ENCODE peak calls at places on chromosomes 11 and 22, in eight cellular contexts. E, T, Y, D, P, V, K and C are unnamed samples.

GRCh38 chr22:24128631-24129601 is 52.4 kb upstream of the SUSD2 start:
- DNase-seq in Y (no peak), T (no peak), E (no peak), V (no peak), P (no peak), K (no peak), D (no peak), C (no peak)

GRCh38 chr11:130555251-130555841 is 106.9 kb downstream of the ADAMTS15 start:
- DNase-seq in T (peak), D (no peak), V (peak), Y (no peak), K (no peak), P (no peak), E (no peak), C (no peak)

GRCh38 chr11:20355221-20356219 is 8.0 kb upstream of the HTATIP2 start:
- DNase-seq in Y (peak), T (peak), D (peak), V (peak), E (peak), P (peak), K (no peak), C (peak)

GRCh38 chr22:35538801-35539321 is 1.8 kb upstream of the RASD2 start:
- DNase-seq in K (peak), Y (peak), P (no peak), V (peak), T (peak), D (no peak), E (peak), C (no peak)

GRCh38 chr11:11045156-11045670 is 187.4 kb upstream of the ZBED5 start:
- DNase-seq in Y (no peak), E (no peak), K (no peak), P (no peak), V (no peak), T (no peak), D (no peak), C (no peak)

GRCh38 chr11:125114518-125114917 is 3.1 kb upstream of the TMEM218 start:
- DNase-seq in P (no peak), E (no peak), D (no peak), Y (no peak), T (no peak), K (no peak), V (no peak), C (peak)

GRCh38 chr11:68704887-68705286 is 20.5 kb downstream of the GAL start:
- DNase-seq in P (no peak), E (no peak), V (no peak), K (no peak), D (no peak), T (no peak), Y (no peak), C (no peak)

GRCh38 chr22:18970180-18970947 is 34.3 kb upstream of the PRODH start:
- DNase-seq in K (no peak), T (no peak), E (no peak), V (peak), Y (no peak), P (no peak), D (no peak), C (no peak)

GRCh38 chr22:45731798-45732495 is 60.3 kb downstream of the ATXN10 start:
- DNase-seq in P (no peak), K (no peak), E (no peak), D (no peak), Y (no peak), V (peak), T (no peak), C (no peak)

GRCh38 chr22:49838771-49839717 is 11.4 kb upstream of the BRD1 start:
- DNase-seq in E (peak), D (no peak), P (no peak), Y (peak), V (no peak), K (no peak), T (no peak), C (no peak)

GRCh38 chr11:76395296-76395695 is 14.2 kb downstream of the GVQW3 start:
- DNase-seq in Y (no peak), T (no peak), P (no peak), V (no peak), E (no peak), K (no peak), D (no peak), C (no peak)

GRCh38 chr22:45358127-45358526 is 48.4 kb downstream of the FAM118A start:
- DNase-seq in E (no peak), V (peak), D (no peak), T (no peak), Y (no peak), K (no peak), P (no peak), C (no peak)

GRCh38 chr11:104956528-104956927 is 11.8 kb downstream of the CASP4 start:
- DNase-seq in T (no peak), P (no peak), K (no peak), V (peak), D (no peak), E (no peak), Y (no peak), C (no peak)

GRCh38 chr11:65111537-65112225 is at the start of gene TM7SF2:
- DNase-seq in K (peak), E (peak), P (peak), Y (peak), V (peak), D (peak), T (peak), C (peak)

GRCh38 chr11:117595440-117595839 is 201.6 kb downstream of the DSCAML1 start:
- DNase-seq in V (no peak), T (no peak), Y (no peak), E (no peak), P (peak), D (no peak), K (no peak), C (no peak)

GRCh38 chr11:77821349-77821851 is 456 bp downstream of the AAMDC start:
- DNase-seq in Y (peak), P (peak), K (no peak), D (peak), V (peak), T (peak), E (no peak), C (peak)

GRCh38 chr22:22408731-22409696 is 99.5 kb downstream of the ZNF280B start:
- DNase-seq in E (no peak), D (no peak), V (peak), Y (no peak), P (peak), K (peak), T (peak), C (peak)

GRCh38 chr11:10728779-10729472 is 22.1 kb upstream of the CTR9 start:
- DNase-seq in Y (no peak), E (no peak), V (peak), K (no peak), T (no peak), P (no peak), D (no peak), C (peak)

GRCh38 chr22:35622132-35622913 is 5.2 kb upstream of the MB start:
- DNase-seq in K (no peak), V (no peak), Y (peak), E (no peak), D (peak), P (no peak), T (no peak), C (no peak)

GRCh38 chr11:57648791-57649735 is 649 bp downstream of the YPEL4 start:
- DNase-seq in V (peak), K (no peak), Y (no peak), D (no peak), E (no peak), T (peak), P (no peak), C (no peak)

GRCh38 chr11:124536520-124536919 is 6.9 kb downstream of the OR8B12 start:
- DNase-seq in Y (no peak), E (no peak), P (peak), D (no peak), T (peak), K (peak), V (peak), C (no peak)

GRCh38 chr11:44944853-44945235 is 5.8 kb downstream of the TP53I11 start:
- DNase-seq in D (no peak), V (no peak), K (no peak), T (no peak), Y (no peak), P (no peak), E (no peak), C (no peak)

GRCh38 chr11:79434263-79434662 is 6.6 kb downstream of the TENM4 start:
- DNase-seq in P (no peak), V (no peak), E (no peak), K (no peak), Y (no peak), T (no peak), D (no peak), C (no peak)

GRCh38 chr22:22342697-22343602 is 98.4 kb downstream of the VPREB1 start:
- DNase-seq in T (peak), P (peak), K (peak), V (peak), Y (peak), E (peak), D (peak), C (peak)

GRCh38 chr11:33635161-33635560 is 65.5 kb downstream of the C11orf91 start:
- DNase-seq in V (peak), T (peak), P (no peak), E (no peak), K (no peak), Y (no peak), D (no peak), C (peak)

GRCh38 chr11:126112547-126112946 is 49.9 kb upstream of the CDON start:
- DNase-seq in T (no peak), V (peak), P (no peak), E (no peak), D (peak), Y (no peak), K (no peak), C (no peak)

GRCh38 chr22:37431811-37432707 is 4.8 kb upstream of the ELFN2 start:
- DNase-seq in D (no peak), P (no peak), V (peak), Y (no peak), T (peak), E (no peak), K (no peak), C (peak)

GRCh38 chr11:71223671-71224660 is 28.4 kb downstream of the SHANK2 start:
- DNase-seq in D (no peak), K (no peak), E (no peak), V (no peak), Y (no peak), P (no peak), T (no peak), C (no peak)